ENCODE peak calls at places on chromosomes 2 and 18, in five cellular contexts. O is transverse colon, B is GM23338, Q is Panc1, C is spleen. W is an unnamed sample.

GRCh38 chr2:84781942-84782716 is 98.8 kb downstream of the TRABD2A start:
- DNase-seq in Q (no peak), O (peak; percentile 76), B (peak; percentile 24), C (peak; percentile 77), W (no peak)

GRCh38 chr2:555164-555922 is 121.9 kb downstream of the TMEM18 start:
- DNase-seq in Q (no peak), C (no peak), O (no peak), B (no peak), W (no peak)

GRCh38 chr18:4453712-4454547 is 1.2 kb downstream of the DLGAP1 start:
- DNase-seq in O (no peak), C (peak; percentile 69), Q (no peak), B (peak; percentile 83), W (no peak)

GRCh38 chr2:109393211-109393610 is 220.6 kb downstream of the SEPTIN10 start:
- DNase-seq in C (no peak), O (no peak), Q (no peak), B (no peak), W (no peak)

GRCh38 chr2:77013457-77013856 is 508.7 kb downstream of the LRRTM4 start:
- DNase-seq in B (no peak), O (no peak), Q (no peak), C (no peak), W (no peak)

GRCh38 chr18:48711651-48712486 is 173.0 kb downstream of the CTIF start:
- DNase-seq in Q (peak; percentile 8), C (peak; percentile 56), O (peak; percentile 20), B (peak; percentile 51), W (no peak)

GRCh38 chr18:57267368-57267767 is 85.0 kb upstream of the ST8SIA3 start:
- DNase-seq in O (no peak), Q (no peak), C (no peak), B (no peak), W (no peak)

GRCh38 chr18:50424877-50425690 is 50.2 kb downstream of the SKA1 start:
- DNase-seq in O (no peak), C (no peak), B (no peak), Q (no peak), W (no peak)

GRCh38 chr2:240600451-240600961 is 14.0 kb downstream of the CAPN10 start:
- DNase-seq in B (no peak), C (peak; percentile 63), O (peak; percentile 5), Q (no peak), W (peak; percentile 59)

GRCh38 chr2:44351088-44351487 is 10.2 kb downstream of the PREPL start:
- DNase-seq in B (peak; percentile 6), Q (no peak), C (no peak), O (no peak), W (no peak)

GRCh38 chr2:147482111-147482510 is 362.7 kb upstream of the ACVR2A start:
- DNase-seq in C (no peak), Q (no peak), B (no peak), O (no peak), W (no peak)

GRCh38 chr18:71665131-71665530 is 879.0 kb downstream of the CBLN2 start:
- DNase-seq in O (no peak), B (no peak), Q (no peak), C (no peak), W (no peak)

GRCh38 chr2:138877421-138877820 is 97.2 kb upstream of the NXPH2 start:
- DNase-seq in O (no peak), Q (no peak), C (no peak), B (no peak), W (no peak)

GRCh38 chr18:13448028-13448795 is 229.7 kb downstream of the LDLRAD4 start:
- DNase-seq in B (no peak), O (no peak), Q (no peak), C (no peak), W (no peak)

GRCh38 chr2:136932700-136933099 is 167.4 kb downstream of the THSD7B start:
- DNase-seq in Q (peak; percentile 8), O (no peak), B (peak; percentile 77), C (no peak), W (no peak)

GRCh38 chr2:42810971-42811865 is 18.8 kb upstream of the HAAO start:
- DNase-seq in C (peak; percentile 91), B (peak; percentile 86), Q (no peak), O (peak; percentile 45), W (peak; percentile 86)

GRCh38 chr2:100603945-100604633 is 41.3 kb downstream of the PDCL3 start:
- DNase-seq in Q (no peak), O (no peak), C (no peak), B (peak; percentile 21), W (no peak)

GRCh38 chr2:195559431-195559914 is 97.6 kb upstream of the SLC39A10 start:
- DNase-seq in B (peak; percentile 79), C (peak; percentile 73), O (peak; percentile 62), Q (no peak), W (no peak)

GRCh38 chr18:31679806-31680793 is 4.3 kb downstream of the B4GALT6 start:
- DNase-seq in Q (no peak), O (no peak), B (no peak), C (no peak), W (no peak)

GRCh38 chr2:102618452-102619413 is 620 bp upstream of the SLC9A2 start:
- DNase-seq in C (peak; percentile 75), Q (no peak), B (peak; percentile 63), O (peak; percentile 72), W (no peak)

GRCh38 chr2:157257312-157258252 is at the start of gene GALNT5:
- DNase-seq in Q (no peak), O (peak; percentile 28), B (peak; percentile 41), C (no peak), W (no peak)

GRCh38 chr2:26700078-26700477 is 7.6 kb downstream of the KCNK3 start:
- DNase-seq in Q (no peak), B (no peak), O (no peak), C (no peak), W (no peak)

GRCh38 chr2:240482141-240482540 is 46.7 kb downstream of the GPC1 start:
- DNase-seq in C (peak; percentile 43), Q (no peak), B (no peak), O (no peak), W (no peak)

GRCh38 chr2:26462511-26463251 is 15.2 kb downstream of the OTOF start:
- DNase-seq in B (peak; percentile 77), O (peak; percentile 14), Q (no peak), C (peak; percentile 56), W (no peak)

GRCh38 chr2:13230221-13230620 is 513.5 kb downstream of the TRIB2 start:
- DNase-seq in B (no peak), Q (no peak), C (no peak), O (no peak), W (no peak)

GRCh38 chr2:33123216-33123615 is 176.5 kb downstream of the LTBP1 start:
- DNase-seq in Q (no peak), C (no peak), O (no peak), B (no peak), W (no peak)

GRCh38 chr2:236744316-236745105 is 174.9 kb downstream of the ACKR3 start:
- DNase-seq in B (no peak), C (no peak), O (no peak), Q (no peak), W (no peak)
- TF ChIP-seq POLR2AphosphoS5 in B (no peak), C (no peak), O (no peak), Q (no peak), W (no peak)

GRCh38 chr2:197197808-197198409 is 112.7 kb downstream of the ANKRD44 start:
- DNase-seq in B (no peak), O (no peak), C (no peak), Q (no peak), W (no peak)
- TF ChIP-seq POLR2AphosphoS5 in B (no peak), O (no peak), C (no peak), Q (no peak), W (no peak)

GRCh38 chr2:57677296-57677695 is 369.3 kb upstream of the VRK2 start:
- DNase-seq in C (no peak), O (no peak), Q (no peak), B (no peak), W (no peak)

GRCh38 chr2:57669570-57669969 is 377.0 kb upstream of the VRK2 start:
- DNase-seq in O (no peak), Q (no peak), C (no peak), B (no peak), W (no peak)

DNA sequence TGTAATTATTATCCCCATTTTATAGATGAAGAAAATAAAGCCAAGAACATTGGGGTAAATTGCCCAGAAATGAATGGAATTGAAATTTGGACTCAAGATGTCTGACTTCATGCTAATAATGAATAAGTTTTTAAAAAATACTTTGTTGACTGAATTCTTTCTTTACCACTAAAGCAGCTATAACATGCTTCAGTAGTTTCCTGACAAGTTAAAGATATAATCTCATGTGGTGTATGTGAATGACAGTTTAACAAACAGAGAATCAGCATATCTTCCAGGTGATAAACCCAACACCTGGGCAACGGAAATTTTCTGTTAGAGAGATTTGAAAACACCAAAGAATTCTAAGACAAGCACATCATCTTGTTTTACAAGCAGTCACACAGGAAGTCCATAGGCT is 372.6 kb upstream of the VRK2 start:
- DNase-seq in B (no peak), O (no peak), C (no peak), Q (no peak), W (no peak)
- TF ChIP-seq POLR2AphosphoS5 in B (no peak), O (no peak), C (no peak), Q (no peak), W (no peak)

GRCh38 chr18:55337908-55338521 is 250.0 kb downstream of the TCF4 start:
- DNase-seq in Q (no peak), O (no peak), C (no peak), B (no peak), W (peak; percentile 69)
- TF ChIP-seq POLR2AphosphoS5 in Q (no peak), O (no peak), C (peak; percentile 52), B (no peak), W (peak; percentile 18)

GRCh38 chr18:9708882-9709877 is 1.1 kb downstream of the RAB31 start:
- DNase-seq in O (peak; percentile 26), C (peak; percentile 87), Q (no peak), B (peak; percentile 78), W (peak; percentile 66)
- TF ChIP-seq POLR2AphosphoS5 in O (no peak), C (no peak), Q (no peak), B (no peak), W (no peak)

DNA sequence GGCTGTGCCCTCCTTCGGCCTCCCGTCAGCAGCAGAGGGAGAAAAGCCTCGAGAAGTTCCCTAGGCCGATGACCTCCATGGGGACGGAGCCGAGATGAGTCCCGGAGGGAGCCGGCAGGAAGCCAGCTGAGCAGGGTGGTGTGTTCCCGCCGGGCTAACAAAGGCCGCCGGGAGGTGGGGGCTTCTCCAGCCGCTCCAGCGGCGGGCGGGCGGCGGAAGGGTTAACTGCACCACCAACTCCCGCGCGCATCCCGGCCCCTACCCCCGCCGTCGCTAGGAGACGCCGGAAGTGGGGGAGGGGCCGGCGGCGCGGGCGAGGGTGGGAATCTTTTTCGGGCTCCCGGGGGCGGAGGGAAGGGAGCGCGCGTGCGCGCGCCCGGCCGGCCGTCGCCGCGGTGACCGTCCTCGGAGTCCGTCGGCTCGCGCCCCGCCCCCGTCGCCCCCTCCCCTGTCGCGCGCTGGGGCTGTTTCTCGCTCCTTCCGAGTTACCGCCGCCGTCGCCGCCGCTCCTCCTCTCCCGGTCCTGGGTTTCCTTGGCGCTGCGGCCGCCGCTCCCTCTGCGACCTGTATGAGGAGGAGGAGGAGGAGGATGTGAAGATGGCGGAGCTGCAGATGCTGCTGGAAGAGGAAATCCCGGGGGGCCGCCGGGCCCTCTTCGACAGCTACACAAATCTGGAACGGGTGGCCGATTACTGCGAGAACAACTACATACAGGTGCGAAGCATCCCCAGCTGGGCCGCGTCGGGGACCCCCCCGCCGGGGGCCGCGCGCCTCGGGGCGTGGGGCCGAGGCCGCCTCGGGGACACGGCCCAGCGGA is at the start of gene ABI2:
- DNase-seq in B (peak; percentile 96), Q (no peak), C (peak; percentile 89), O (peak; percentile 80), W (peak; percentile 91)
- TF ChIP-seq POLR2AphosphoS5 in B (peak; percentile 75), Q (peak; percentile 76), C (peak; percentile 73), O (no peak), W (no peak)

W was measured in sigmoid colon.